ENCODE peak calls at places on chromosomes 5 and 9, in five cellular contexts. One of them, this sample, is unnamed.

GRCh38 chr5:174563899-174564298 is 160.5 kb upstream of the MSX2 start:
- DNase-seq in A549: no peak
- DNase-seq in HFFc6: no peak
- DNase-seq in fibroblast of the aortic adventitia: no peak
- DNase-seq in GM06990: no peak
- DNase-seq in this sample: no peak

GRCh38 chr5:1544294-1545010 is 20.7 kb upstream of the LPCAT1 start:
- DNase-seq in GM06990: no peak
- DNase-seq in HFFc6: no peak
- DNase-seq in fibroblast of the aortic adventitia: no peak
- DNase-seq in A549: no peak
- DNase-seq in this sample: no peak

GRCh38 chr5:35117960-35118359 is 70.2 kb upstream of the AGXT2 start:
- DNase-seq in GM06990: peak
- DNase-seq in A549: no peak
- DNase-seq in fibroblast of the aortic adventitia: peak
- DNase-seq in HFFc6: peak
- DNase-seq in this sample: no peak

GRCh38 chr5:91928751-91929521 is 545.8 kb upstream of the ARRDC3 start:
- DNase-seq in A549: peak
- DNase-seq in GM06990: no peak
- DNase-seq in HFFc6: peak
- DNase-seq in fibroblast of the aortic adventitia: peak
- DNase-seq in this sample: no peak

GRCh38 chr5:172806897-172807672 is 27.0 kb upstream of the ERGIC1 start:
- DNase-seq in GM06990: peak
- DNase-seq in HFFc6: peak
- DNase-seq in A549: peak
- DNase-seq in fibroblast of the aortic adventitia: peak
- DNase-seq in this sample: peak

GRCh38 chr5:158194561-158194961 is 335.6 kb upstream of the CLINT1 start:
- DNase-seq in HFFc6: no peak
- DNase-seq in A549: no peak
- DNase-seq in GM06990: no peak
- DNase-seq in fibroblast of the aortic adventitia: no peak
- DNase-seq in this sample: peak

GRCh38 chr5:139903450-139903804 is 107.8 kb downstream of the PSD2 start:
- DNase-seq in GM06990: no peak
- DNase-seq in fibroblast of the aortic adventitia: no peak
- DNase-seq in HFFc6: no peak
- DNase-seq in A549: no peak
- DNase-seq in this sample: no peak

GRCh38 chr9:20914556-20914955 is 116.9 kb downstream of the HACD4 start:
- DNase-seq in A549: no peak
- DNase-seq in HFFc6: no peak
- DNase-seq in fibroblast of the aortic adventitia: no peak
- DNase-seq in GM06990: no peak
- DNase-seq in this sample: no peak

GRCh38 chr9:69980041-69980440 is 63.6 kb upstream of the MAMDC2 start:
- DNase-seq in HFFc6: no peak
- DNase-seq in fibroblast of the aortic adventitia: peak
- DNase-seq in A549: no peak
- DNase-seq in GM06990: no peak
- DNase-seq in this sample: no peak

GRCh38 chr9:2741441-2742158 is 24.3 kb downstream of the KCNV2 start:
- DNase-seq in A549: no peak
- DNase-seq in fibroblast of the aortic adventitia: no peak
- DNase-seq in GM06990: no peak
- DNase-seq in HFFc6: no peak
- DNase-seq in this sample: no peak

GRCh38 chr5:138391859-138392386 is 39.4 kb downstream of the KDM3B start:
- DNase-seq in GM06990: no peak
- DNase-seq in fibroblast of the aortic adventitia: no peak
- DNase-seq in A549: no peak
- DNase-seq in HFFc6: no peak
- DNase-seq in this sample: no peak

GRCh38 chr5:143403357-143403606 is 204 bp downstream of the NR3C1 start:
- DNase-seq in fibroblast of the aortic adventitia: no peak
- DNase-seq in GM06990: no peak
- DNase-seq in A549: no peak
- DNase-seq in HFFc6: no peak
- DNase-seq in this sample: no peak

GRCh38 chr9:82170079-82170662 is 181.6 kb downstream of the SPATA31D1 start:
- DNase-seq in HFFc6: no peak
- DNase-seq in A549: no peak
- DNase-seq in fibroblast of the aortic adventitia: no peak
- DNase-seq in GM06990: no peak
- DNase-seq in this sample: no peak

GRCh38 chr5:133147815-133148634 is 96.2 kb downstream of the HSPA4 start:
- DNase-seq in HFFc6: no peak
- DNase-seq in fibroblast of the aortic adventitia: no peak
- DNase-seq in GM06990: no peak
- DNase-seq in A549: no peak
- DNase-seq in this sample: no peak

GRCh38 chr5:54309237-54309636 is 1.1 kb downstream of the ARL15 start:
- DNase-seq in GM06990: no peak
- DNase-seq in A549: no peak
- DNase-seq in HFFc6: peak
- DNase-seq in fibroblast of the aortic adventitia: peak
- DNase-seq in this sample: no peak

GRCh38 chr9:109912082-109912581 is 132.1 kb downstream of the PALM2AKAP2 start:
- DNase-seq in HFFc6: peak
- DNase-seq in fibroblast of the aortic adventitia: peak
- DNase-seq in A549: peak
- DNase-seq in GM06990: no peak
- DNase-seq in this sample: no peak

GRCh38 chr5:88118179-88118578 is 150.5 kb downstream of the TMEM161B start:
- DNase-seq in HFFc6: no peak
- DNase-seq in GM06990: no peak
- DNase-seq in A549: no peak
- DNase-seq in fibroblast of the aortic adventitia: no peak
- DNase-seq in this sample: no peak

GRCh38 chr5:17805426-17805825 is 171.2 kb downstream of the TAF11L14 start:
- DNase-seq in GM06990: no peak
- DNase-seq in A549: peak
- DNase-seq in HFFc6: no peak
- DNase-seq in fibroblast of the aortic adventitia: no peak
- DNase-seq in this sample: no peak

GRCh38 chr5:156391139-156391538 is 64.2 kb downstream of the SGCD start:
- DNase-seq in fibroblast of the aortic adventitia: peak
- DNase-seq in GM06990: no peak
- DNase-seq in HFFc6: no peak
- DNase-seq in A549: peak
- DNase-seq in this sample: no peak

GRCh38 chr5:96861044-96861443 is 15.3 kb upstream of the ERAP2 start:
- DNase-seq in HFFc6: no peak
- DNase-seq in A549: no peak
- DNase-seq in GM06990: no peak
- DNase-seq in fibroblast of the aortic adventitia: no peak
- DNase-seq in this sample: peak

GRCh38 chr9:136282272-136282861 is 21.5 kb downstream of the CCDC187 start:
- DNase-seq in GM06990: no peak
- DNase-seq in HFFc6: no peak
- DNase-seq in fibroblast of the aortic adventitia: no peak
- DNase-seq in A549: no peak
- DNase-seq in this sample: no peak

GRCh38 chr5:149283611-149284480 is 12.2 kb downstream of the AFAP1L1 start:
- DNase-seq in A549: no peak
- DNase-seq in GM06990: no peak
- DNase-seq in HFFc6: no peak
- DNase-seq in fibroblast of the aortic adventitia: peak
- DNase-seq in this sample: no peak

GRCh38 chr5:57497733-57498132 is 15.1 kb upstream of the ACTBL2 start:
- DNase-seq in GM06990: no peak
- DNase-seq in A549: no peak
- DNase-seq in HFFc6: no peak
- DNase-seq in fibroblast of the aortic adventitia: no peak
- DNase-seq in this sample: no peak

GRCh38 chr5:761854-762685 is 22.5 kb downstream of the ZDHHC11B start:
- DNase-seq in GM06990: no peak
- DNase-seq in fibroblast of the aortic adventitia: no peak
- DNase-seq in A549: no peak
- DNase-seq in HFFc6: no peak
- DNase-seq in this sample: peak

GRCh38 chr5:101009758-101010519 is 106.9 kb upstream of the ST8SIA4 start:
- DNase-seq in A549: no peak
- DNase-seq in HFFc6: no peak
- DNase-seq in GM06990: no peak
- DNase-seq in fibroblast of the aortic adventitia: no peak
- DNase-seq in this sample: no peak

GRCh38 chr5:101018299-101018698 is 115.2 kb upstream of the ST8SIA4 start:
- DNase-seq in fibroblast of the aortic adventitia: no peak
- DNase-seq in GM06990: no peak
- DNase-seq in HFFc6: no peak
- DNase-seq in A549: peak
- DNase-seq in this sample: no peak

GRCh38 chr5:101012880-101013279 is 109.8 kb upstream of the ST8SIA4 start:
- DNase-seq in fibroblast of the aortic adventitia: no peak
- DNase-seq in HFFc6: no peak
- DNase-seq in GM06990: no peak
- DNase-seq in A549: no peak
- DNase-seq in this sample: no peak
- TF ChIP-seq CTCF in fibroblast of the aortic adventitia: no peak
- TF ChIP-seq CTCF in HFFc6: no peak
- TF ChIP-seq CTCF in GM06990: peak
- TF ChIP-seq CTCF in A549: no peak
- TF ChIP-seq CTCF in this sample: no peak

DNA sequence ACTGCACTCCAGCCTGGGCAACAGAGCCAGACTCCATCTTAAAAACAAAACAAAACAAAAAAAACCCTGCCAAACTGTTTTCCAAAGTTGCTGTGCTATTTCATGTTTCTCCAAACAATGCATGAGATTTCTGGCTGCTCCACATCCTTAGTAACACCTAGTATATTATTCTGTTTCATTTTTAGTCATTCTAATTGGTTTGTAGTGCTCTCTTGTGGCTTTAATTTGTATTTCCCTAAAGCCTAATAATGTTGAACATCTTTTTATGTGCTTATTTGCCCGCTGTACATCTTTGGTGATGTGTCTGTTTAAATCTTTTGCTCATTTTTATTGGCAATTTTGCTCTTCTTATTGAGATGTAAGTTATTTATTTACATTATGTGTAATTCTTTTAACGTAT is 18.4 kb upstream of the TTC1 start:
- DNase-seq in A549: no peak
- DNase-seq in HFFc6: no peak
- DNase-seq in fibroblast of the aortic adventitia: peak
- DNase-seq in GM06990: no peak
- DNase-seq in this sample: no peak
- TF ChIP-seq CTCF in A549: peak
- TF ChIP-seq CTCF in HFFc6: peak
- TF ChIP-seq CTCF in fibroblast of the aortic adventitia: peak
- TF ChIP-seq CTCF in GM06990: no peak
- TF ChIP-seq CTCF in this sample: no peak

GRCh38 chr5:51960617-51961115 is 577.4 kb downstream of the ISL1 start:
- DNase-seq in fibroblast of the aortic adventitia: peak
- DNase-seq in HFFc6: peak
- DNase-seq in A549: peak
- DNase-seq in GM06990: no peak
- DNase-seq in this sample: no peak
- TF ChIP-seq CTCF in fibroblast of the aortic adventitia: peak
- TF ChIP-seq CTCF in HFFc6: peak
- TF ChIP-seq CTCF in A549: no peak
- TF ChIP-seq CTCF in GM06990: peak
- TF ChIP-seq CTCF in this sample: peak

DNA sequence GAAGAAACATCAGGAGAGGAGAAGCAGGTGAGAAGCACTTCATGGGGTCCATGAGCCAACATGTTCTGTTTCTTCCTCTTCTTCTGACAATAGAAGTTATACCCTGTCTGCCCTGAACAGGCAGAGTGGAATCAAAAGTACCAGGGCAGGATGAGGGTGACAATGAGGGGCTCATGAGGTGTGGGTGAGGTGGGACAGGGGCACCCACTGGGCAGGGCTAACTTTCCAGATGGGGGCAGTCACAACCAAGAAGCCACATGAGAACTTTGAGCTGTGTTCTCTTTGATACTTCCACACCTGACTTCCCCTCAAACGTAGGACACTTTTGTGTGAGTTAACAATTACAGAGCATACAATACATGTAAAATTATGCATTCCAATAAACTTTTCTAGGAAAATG is 92.7 kb downstream of the LHFPL2 start:
- DNase-seq in GM06990: no peak
- DNase-seq in A549: no peak
- DNase-seq in HFFc6: no peak
- DNase-seq in fibroblast of the aortic adventitia: no peak
- DNase-seq in this sample: no peak
- TF ChIP-seq CTCF in GM06990: no peak
- TF ChIP-seq CTCF in A549: no peak
- TF ChIP-seq CTCF in HFFc6: no peak
- TF ChIP-seq CTCF in fibroblast of the aortic adventitia: no peak
- TF ChIP-seq CTCF in this sample: no peak

GRCh38 chr9:95021166-95021886 is 294.8 kb downstream of the AOPEP start:
- DNase-seq in GM06990: no peak
- DNase-seq in fibroblast of the aortic adventitia: no peak
- DNase-seq in A549: no peak
- DNase-seq in HFFc6: no peak
- DNase-seq in this sample: no peak

GRCh38 chr9:95023217-95024003 is 294.1 kb downstream of the FANCC start:
- DNase-seq in HFFc6: peak
- DNase-seq in GM06990: no peak
- DNase-seq in A549: peak
- DNase-seq in fibroblast of the aortic adventitia: peak
- DNase-seq in this sample: no peak

GRCh38 chr9:95027914-95028854 is 289.3 kb downstream of the FANCC start:
- DNase-seq in A549: peak
- DNase-seq in GM06990: no peak
- DNase-seq in HFFc6: no peak
- DNase-seq in fibroblast of the aortic adventitia: no peak
- DNase-seq in this sample: no peak

GRCh38 chr9:95025213-95026170 is 292.0 kb downstream of the FANCC start:
- DNase-seq in A549: peak
- DNase-seq in HFFc6: peak
- DNase-seq in fibroblast of the aortic adventitia: peak
- DNase-seq in GM06990: no peak
- DNase-seq in this sample: peak

DNA sequence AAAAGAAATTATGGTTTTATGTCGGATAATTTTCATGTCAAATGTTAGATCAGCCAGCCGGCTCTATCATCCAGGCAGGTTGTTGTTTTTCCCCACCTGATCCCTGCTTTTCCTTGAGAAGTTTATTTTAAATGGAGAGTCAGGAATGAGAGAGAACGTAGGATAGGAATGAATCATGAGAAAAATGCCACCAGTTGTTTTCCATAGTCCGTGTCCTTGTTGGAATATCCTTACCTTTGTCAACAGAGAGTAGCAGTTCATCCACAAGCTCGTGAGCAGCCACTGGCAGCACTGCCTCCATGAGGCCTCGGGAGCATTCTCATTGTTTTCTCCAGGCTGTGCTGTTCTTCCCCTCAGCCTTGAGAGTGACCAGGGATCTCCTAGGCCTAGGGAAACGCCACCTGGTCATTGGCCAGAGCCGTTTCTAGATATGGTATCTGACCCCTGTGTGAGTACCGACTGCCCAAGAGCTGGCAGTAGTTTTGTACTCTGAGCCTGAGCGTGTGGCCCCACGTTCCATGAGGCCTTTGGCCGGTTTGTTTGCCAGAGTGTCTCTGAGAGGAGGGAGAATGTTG is 293.3 kb downstream of the FANCC start:
- DNase-seq in HFFc6: no peak
- DNase-seq in A549: peak
- DNase-seq in fibroblast of the aortic adventitia: peak
- DNase-seq in GM06990: no peak
- DNase-seq in this sample: no peak
- TF ChIP-seq CTCF in HFFc6: peak
- TF ChIP-seq CTCF in A549: no peak
- TF ChIP-seq CTCF in fibroblast of the aortic adventitia: no peak
- TF ChIP-seq CTCF in GM06990: no peak
- TF ChIP-seq CTCF in this sample: no peak

GRCh38 chr9:124475158-124475867 is 25.1 kb downstream of the ADGRD2 start:
- DNase-seq in HFFc6: no peak
- DNase-seq in A549: no peak
- DNase-seq in GM06990: no peak
- DNase-seq in fibroblast of the aortic adventitia: no peak
- DNase-seq in this sample: no peak
- TF ChIP-seq CTCF in HFFc6: no peak
- TF ChIP-seq CTCF in A549: no peak
- TF ChIP-seq CTCF in GM06990: no peak
- TF ChIP-seq CTCF in fibroblast of the aortic adventitia: no peak
- TF ChIP-seq CTCF in this sample: no peak

This sample was measured in glutamatergic neuron.